ENCODE peak calls at places on chromosomes 2 and 18, in four cellular contexts. R is K562, D is GM12878, X is HepG2. E is an unnamed sample.

GRCh38 chr2:62147610-62148301 is 48.2 kb upstream of the B3GNT2 start:
- DNase-seq in D (no peak), R (no peak), X (no peak), E (peak)

GRCh38 chr2:232689152-232689910 is 7.8 kb upstream of the GIGYF2 start:
- DNase-seq in X (no peak), R (no peak), D (no peak), E (no peak)

GRCh38 chr18:44900627-44901026 is 219.9 kb downstream of the SETBP1 start:
- DNase-seq in R (no peak), D (no peak), X (no peak), E (no peak)

GRCh38 chr2:223306371-223306770 is 254.4 kb downstream of the KCNE4 start:
- DNase-seq in R (no peak), D (no peak), X (peak), E (peak)

GRCh38 chr2:45932278-45932975 is 281.0 kb downstream of the PRKCE start:
- DNase-seq in R (no peak), X (no peak), D (no peak), E (no peak)

GRCh38 chr2:19349911-19350677 is 8.3 kb downstream of the OSR1 start:
- DNase-seq in D (no peak), X (peak), R (peak), E (no peak)

GRCh38 chr2:172273910-172274571 is 153.3 kb upstream of the ITGA6 start:
- DNase-seq in D (no peak), X (no peak), R (no peak), E (no peak)

GRCh38 chr2:132564065-132564464 is 105.9 kb downstream of the LYPD1 start:
- DNase-seq in D (no peak), X (no peak), R (no peak), E (no peak)

GRCh38 chr2:43948370-43948769 is 47.4 kb downstream of the LRPPRC start:
- DNase-seq in D (no peak), R (no peak), X (no peak), E (no peak)

GRCh38 chr2:236171213-236172201 is 3.3 kb upstream of the GBX2 start:
- DNase-seq in D (no peak), X (no peak), R (no peak), E (no peak)

GRCh38 chr2:63790913-63791312 is 50.8 kb upstream of the UGP2 start:
- DNase-seq in X (no peak), R (no peak), D (no peak), E (peak)

GRCh38 chr2:213224366-213224765 is 59.9 kb upstream of the SPAG16 start:
- DNase-seq in R (no peak), D (no peak), X (no peak), E (no peak)

GRCh38 chr2:61218817-61219170 is 56.8 kb downstream of the C2orf74 start:
- DNase-seq in X (no peak), D (no peak), R (no peak), E (no peak)

GRCh38 chr2:209642146-209642815 is 129.4 kb upstream of the UNC80 start:
- DNase-seq in R (no peak), D (no peak), X (no peak), E (no peak)

GRCh38 chr18:74880706-74881289 is 283.1 kb downstream of the ZNF407 start:
- DNase-seq in D (no peak), R (no peak), X (no peak), E (no peak)

GRCh38 chr2:203733683-203734082 is 27.2 kb downstream of the CD28 start:
- DNase-seq in D (no peak), R (no peak), X (no peak), E (no peak)

GRCh38 chr2:46502291-46502690 is 22.9 kb downstream of the TMEM247 start:
- DNase-seq in D (no peak), X (no peak), R (no peak), E (no peak)

GRCh38 chr2:15142069-15142689 is 419.0 kb downstream of the NBAS start:
- DNase-seq in D (peak), X (peak), R (no peak), E (no peak)

GRCh38 chr2:40352321-40353099 is 99.4 kb downstream of the SLC8A1 start:
- DNase-seq in X (no peak), D (no peak), R (no peak), E (no peak)

GRCh38 chr2:191957996-191958860 is 111.3 kb upstream of the CAVIN2 start:
- DNase-seq in D (no peak), X (no peak), R (no peak), E (no peak)

GRCh38 chr2:75432761-75433361 is 127.9 kb downstream of the EVA1A start:
- DNase-seq in D (peak), R (no peak), X (no peak), E (no peak)

GRCh38 chr18:58316943-58317342 is 272.9 kb downstream of the NEDD4L start:
- DNase-seq in X (no peak), D (no peak), R (no peak), E (no peak)

GRCh38 chr2:50765590-50765989 is 266.3 kb downstream of the NRXN1 start:
- DNase-seq in R (no peak), D (no peak), X (no peak), E (no peak)

GRCh38 chr2:196169521-196169920 is 1.9 kb downstream of the STK17B start:
- DNase-seq in D (no peak), R (no peak), X (no peak), E (no peak)

GRCh38 chr2:157784169-157784822 is 91.8 kb downstream of the ACVR1 start:
- DNase-seq in D (no peak), R (peak), X (no peak), E (peak)

GRCh38 chr2:29894822-29895221 is 26.6 kb downstream of the ALK start:
- DNase-seq in D (no peak), R (no peak), X (no peak), E (no peak)

GRCh38 chr18:58044370-58045264 is 591 bp downstream of the NEDD4L start:
- DNase-seq in R (peak), X (no peak), D (no peak), E (peak)

GRCh38 chr2:12617366-12617765 is 99.4 kb upstream of the TRIB2 start:
- DNase-seq in X (no peak), R (no peak), D (no peak), E (no peak)

GRCh38 chr2:218871345-218872302 is 9.0 kb upstream of the WNT10A start:
- DNase-seq in D (no peak), X (no peak), R (no peak), E (no peak)

GRCh38 chr2:47501374-47502200 is 98.6 kb downstream of the MSH2 start:
- DNase-seq in X (no peak), R (no peak), D (no peak), E (no peak)

GRCh38 chr18:25237571-25238267 is 114.2 kb downstream of the ZNF521 start:
- DNase-seq in D (no peak), X (no peak), R (no peak), E (no peak)

DNA sequence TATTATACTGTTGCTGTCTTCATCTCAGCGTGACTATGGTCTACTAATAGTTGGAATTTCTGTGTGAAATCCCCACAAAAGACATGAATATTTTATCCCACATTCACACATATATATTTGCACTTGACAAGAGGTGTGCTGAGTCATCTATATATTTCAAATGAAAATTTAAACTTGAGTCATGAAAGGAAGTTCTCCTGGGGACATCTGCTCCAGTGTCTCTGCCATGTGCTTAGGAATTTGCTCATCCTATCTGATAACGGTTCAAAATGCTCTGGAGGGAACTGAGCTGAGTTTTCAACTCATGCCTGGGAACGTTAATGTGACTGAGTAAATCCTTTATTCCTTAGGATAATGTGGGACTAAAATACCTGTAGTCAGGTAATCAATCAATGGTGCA is 326.2 kb upstream of the MEX3C start:
- DNase-seq in X (no peak), R (no peak), D (no peak), E (no peak)
- TF ChIP-seq POLR2AphosphoS2 in X (no peak), R (no peak), D (no peak), E (no peak)

GRCh38 chr2:80467262-80467811 is 162.8 kb upstream of the LRRTM1 start:
- DNase-seq in X (no peak), R (no peak), D (no peak), E (no peak)
- TF ChIP-seq POLR2AphosphoS2 in X (no peak), R (no peak), D (no peak), E (no peak)

DNA sequence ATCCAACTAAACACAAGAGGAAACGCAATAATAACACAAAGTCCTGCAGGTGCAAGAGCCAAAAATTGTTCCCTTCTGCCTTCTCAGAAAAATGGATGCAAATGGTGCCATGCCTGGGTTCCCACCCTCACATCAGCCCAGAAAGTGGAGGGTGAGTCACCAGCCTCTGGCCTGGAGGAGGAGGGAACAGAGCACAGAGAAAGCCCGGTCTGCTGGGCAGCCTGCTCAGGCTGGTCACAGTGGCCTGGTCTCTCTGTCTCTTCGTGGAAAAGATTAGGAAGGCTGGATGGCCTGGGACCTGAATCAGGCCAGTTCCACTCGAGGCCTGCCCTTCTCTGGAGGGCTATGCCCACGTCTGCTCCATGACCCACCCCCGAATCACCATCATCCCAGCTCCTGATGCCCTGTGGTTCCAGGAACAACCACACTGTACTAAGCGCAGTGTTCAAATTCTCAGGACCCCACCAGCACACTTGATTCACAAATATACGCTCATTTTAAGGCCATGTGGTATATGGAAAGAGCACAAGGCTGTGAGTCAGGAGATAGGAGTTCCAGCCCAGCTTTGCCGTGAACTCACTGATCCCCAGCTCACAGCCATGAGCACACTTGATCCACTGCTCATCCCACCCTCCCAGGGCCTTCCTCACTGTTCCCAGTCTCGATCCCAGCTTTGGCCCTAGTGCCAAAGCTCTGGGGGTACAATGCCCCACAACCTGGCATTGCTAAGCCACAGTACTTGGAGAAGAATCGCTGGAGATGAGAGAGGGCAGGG is 82.1 kb downstream of the ZBTB7C start:
- DNase-seq in D (no peak), R (no peak), X (no peak), E (no peak)
- TF ChIP-seq POLR2AphosphoS2 in D (no peak), R (no peak), X (no peak), E (no peak)

GRCh38 chr2:197786010-197786877 is 1.1 kb upstream of the BOLL start:
- DNase-seq in R (no peak), D (no peak), X (no peak), E (peak)
- TF ChIP-seq POLR2AphosphoS2 in R (no peak), D (no peak), X (no peak), E (no peak)

DNA sequence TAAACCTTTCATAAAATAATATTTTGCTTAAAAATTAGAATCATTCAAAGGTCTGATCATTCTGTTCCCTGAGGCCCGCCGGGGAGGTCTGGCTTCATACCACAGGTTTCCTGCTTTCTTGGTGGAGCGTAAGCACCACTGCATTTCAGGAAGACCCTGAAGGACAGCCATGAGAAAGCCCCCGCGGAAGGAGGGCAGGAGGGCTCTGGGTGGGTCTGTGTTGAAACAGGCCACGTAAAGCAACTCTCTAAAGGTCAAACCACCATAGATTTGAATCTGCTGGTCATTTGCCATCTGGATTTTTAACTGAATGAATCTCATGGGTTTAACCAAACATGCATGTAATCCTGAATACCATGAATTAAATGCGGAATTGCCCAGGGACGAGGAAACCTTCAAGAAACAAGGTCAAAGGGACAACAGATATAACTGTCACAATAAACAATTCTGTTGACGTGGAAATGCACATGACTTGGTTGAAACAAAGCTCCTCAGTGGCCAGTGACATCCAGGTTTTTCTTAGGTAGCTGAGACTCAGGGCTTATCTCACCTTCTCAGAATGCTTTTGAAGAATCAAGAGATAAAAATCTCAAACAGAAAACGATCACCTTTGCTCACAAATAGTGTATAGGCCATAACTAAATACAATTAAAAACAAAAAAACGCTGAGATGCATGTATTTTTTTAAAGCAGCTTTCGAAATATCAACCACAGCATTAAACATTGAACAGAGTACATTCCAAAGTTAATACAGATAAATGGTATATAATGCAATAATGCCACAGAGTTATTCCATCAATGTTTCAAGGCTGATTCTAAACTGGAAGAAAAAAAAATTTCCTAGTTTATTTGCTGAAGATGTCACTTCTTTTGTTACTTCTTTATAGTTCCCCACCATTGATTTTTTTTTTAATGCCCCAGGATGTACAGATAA is 193.2 kb downstream of the BCL2 start:
- DNase-seq in R (no peak), D (no peak), X (no peak), E (no peak)
- TF ChIP-seq POLR2AphosphoS2 in R (no peak), D (no peak), X (no peak), E (no peak)